ENCODE peak calls at places on chromosome 20, in seven cellular contexts. E, V, C, L, F, D and P are unnamed samples.

GRCh38 chr20:45970646-45971424 is 1.2 kb downstream of the ZNF335 start:
- DNase-seq in F (no peak), C (peak; percentile 22), L (no peak), D (no peak), E (no peak), V (no peak), P (peak; percentile 32)

GRCh38 chr20:47024461-47024937 is 129.9 kb downstream of the EYA2 start:
- DNase-seq in V (no peak), D (no peak), F (peak; percentile 60), E (no peak), L (no peak), C (no peak), P (no peak)

GRCh38 chr20:60210779-60211617 is 252.8 kb downstream of the CDH26 start:
- DNase-seq in E (peak; percentile 49), V (peak; percentile 55), F (peak; percentile 59), D (peak; percentile 4), C (peak; percentile 51), L (peak; percentile 40), P (peak; percentile 18)

GRCh38 chr20:32918296-32918695 is 59.6 kb downstream of the EFCAB8 start:
- DNase-seq in V (no peak), L (no peak), D (no peak), F (no peak), C (no peak), E (no peak), P (no peak)

GRCh38 chr20:49112596-49113274 is 66.6 kb downstream of the CSE1L start:
- DNase-seq in V (no peak), E (no peak), F (peak; percentile 13), D (no peak), L (no peak), C (no peak), P (no peak)

GRCh38 chr20:40010483-40010882 is 678.6 kb downstream of the MAFB start:
- DNase-seq in L (no peak), V (no peak), D (no peak), E (peak; percentile 38), F (peak; percentile 42), C (no peak), P (no peak)

GRCh38 chr20:45850926-45851325 is 6.3 kb downstream of the ACOT8 start:
- DNase-seq in F (no peak), D (no peak), C (no peak), L (no peak), E (no peak), V (no peak), P (no peak)

GRCh38 chr20:6492396-6493055 is 275.0 kb upstream of the BMP2 start:
- DNase-seq in C (no peak), F (no peak), V (no peak), E (no peak), D (no peak), L (peak; percentile 28), P (no peak)

GRCh38 chr20:62066339-62066982 is 780 bp upstream of the TAF4 start:
- DNase-seq in V (no peak), C (peak; percentile 57), E (peak; percentile 23), L (peak; percentile 66), F (no peak), D (no peak), P (peak; percentile 61)

GRCh38 chr20:58571942-58572666 is 56.9 kb upstream of the APCDD1L start:
- DNase-seq in E (no peak), C (no peak), D (peak; percentile 69), V (no peak), F (no peak), L (no peak), P (no peak)

GRCh38 chr20:38806855-38807655 is 1.6 kb downstream of the PPP1R16B start:
- DNase-seq in L (no peak), C (peak; percentile 49), F (no peak), E (no peak), V (no peak), D (no peak), P (peak; percentile 63)

GRCh38 chr20:38610521-38610920 is 8.9 kb downstream of the ARHGAP40 start:
- DNase-seq in L (no peak), V (no peak), E (no peak), F (no peak), C (no peak), D (no peak), P (no peak)

GRCh38 chr20:24984963-24985640 is 7.4 kb downstream of the APMAP start:
- DNase-seq in C (no peak), V (no peak), D (no peak), F (no peak), L (no peak), E (no peak), P (no peak)

GRCh38 chr20:39016496-39016895 is 54.4 kb downstream of the DHX35 start:
- DNase-seq in E (no peak), V (no peak), D (no peak), F (no peak), L (no peak), C (no peak), P (no peak)

GRCh38 chr20:60258255-60258863 is 300.1 kb downstream of the CDH26 start:
- DNase-seq in F (no peak), C (no peak), E (peak; percentile 22), L (no peak), D (no peak), V (no peak), P (no peak)

GRCh38 chr20:7375905-7376304 is 564.4 kb downstream of the HAO1 start:
- DNase-seq in E (no peak), F (no peak), V (no peak), D (no peak), L (peak; percentile 0), C (peak; percentile 16), P (no peak)